ENCODE peak calls at places on chromosomes 2 and 18, in seven cellular contexts. V, T, Q, S, J, L and H are unnamed samples.

GRCh38 chr2:114709936-114710850 is 267.8 kb downstream of the DPP10 start:
- DNase-seq in T (no peak), Q (no peak), L (no peak), J (no peak), V (no peak), S (no peak), H (no peak)

GRCh38 chr2:28567076-28567471 is 71.2 kb downstream of the PLB1 start:
- DNase-seq in J (no peak), V (no peak), T (no peak), S (no peak), L (peak), Q (no peak), H (no peak)

GRCh38 chr2:190215620-190216019 is 104.0 kb downstream of the HIBCH start:
- DNase-seq in J (no peak), V (no peak), S (no peak), Q (no peak), T (no peak), L (no peak), H (no peak)

GRCh38 chr2:26725516-26725810 is 32.9 kb downstream of the KCNK3 start:
- DNase-seq in Q (no peak), J (no peak), V (no peak), L (no peak), T (no peak), S (peak), H (no peak)

GRCh38 chr2:38233231-38233983 is 143.7 kb downstream of the ATL2 start:
- DNase-seq in T (peak), L (no peak), J (no peak), Q (no peak), V (no peak), S (no peak), H (no peak)

GRCh38 chr2:70820499-70820898 is at the start of gene CLEC4F:
- DNase-seq in J (no peak), V (no peak), S (no peak), L (no peak), T (no peak), Q (no peak), H (no peak)

GRCh38 chr18:388198-388597 is 112.3 kb downstream of the COLEC12 start:
- DNase-seq in Q (no peak), L (no peak), T (no peak), S (no peak), J (no peak), V (no peak), H (no peak)

GRCh38 chr2:207498427-207498826 is 31.3 kb upstream of the CREB1 start:
- DNase-seq in S (no peak), V (no peak), Q (no peak), L (no peak), T (no peak), J (no peak), H (no peak)

GRCh38 chr2:99939135-99939534 is 203.3 kb downstream of the AFF3 start:
- DNase-seq in T (no peak), J (no peak), Q (no peak), L (no peak), V (no peak), S (no peak), H (no peak)

GRCh38 chr2:233354500-233354924 is 218 bp downstream of the DGKD start:
- DNase-seq in S (no peak), J (no peak), T (no peak), L (no peak), Q (no peak), V (no peak), H (no peak)

GRCh38 chr18:37538526-37539205 is 26.9 kb downstream of the CELF4 start:
- DNase-seq in S (no peak), L (no peak), T (no peak), J (no peak), V (no peak), Q (no peak), H (no peak)

GRCh38 chr2:231687133-231687852 is 21.0 kb upstream of the PTMA start:
- DNase-seq in S (peak), T (peak), J (peak), V (peak), Q (no peak), L (peak), H (no peak)

GRCh38 chr2:20198796-20199361 is 26.1 kb downstream of the SDC1 start:
- DNase-seq in V (no peak), L (no peak), Q (no peak), J (no peak), S (no peak), T (no peak), H (no peak)

GRCh38 chr2:234670052-234670451 is 173.2 kb upstream of the ARL4C start:
- DNase-seq in V (no peak), L (no peak), T (peak), S (no peak), J (no peak), Q (no peak), H (no peak)

GRCh38 chr18:76448262-76449109 is 46.6 kb downstream of the ZNF516 start:
- DNase-seq in S (no peak), V (no peak), Q (no peak), J (no peak), T (no peak), L (no peak), H (no peak)

GRCh38 chr2:3365219-3365618 is 12.4 kb downstream of the EIPR1 start:
- DNase-seq in T (no peak), L (no peak), Q (no peak), S (no peak), V (no peak), J (no peak), H (no peak)